ENCODE peak calls at places on chromosome 19, in ten cellular contexts. One of them, this sample, is unnamed.

GRCh38 chr19:296476-297225 is 5.4 kb upstream of the PLPP2 start:
- DNase-seq in posterior vena cava: peak
- DNase-seq in mesothelial cell of epicardium: no peak
- DNase-seq in GF-D8: no peak
- DNase-seq in stimulated activated CD8-positive, alpha-beta memory T cell treated with anti-CD3 and anti-CD28 coated beads, Interleukin-4, amount 100 ng/mL, for 48 hours: no peak
- DNase-seq in mammary epithelial cell: no peak
- DNase-seq in stimulated activated CD4-positive, alpha-beta T cell treated with anti-CD3 and anti-CD28 coated beads, Interleukin-4, amount 100 ng/mL, for 48 hours: no peak
- DNase-seq in lower lobe of right lung: peak
- DNase-seq in EL: no peak
- DNase-seq in cardiac muscle cell: no peak
- DNase-seq in this sample: peak

GRCh38 chr19:610071-610800 is 20.6 kb downstream of the HCN2 start:
- DNase-seq in posterior vena cava: no peak
- DNase-seq in mesothelial cell of epicardium: no peak
- DNase-seq in GF-D8: peak
- DNase-seq in stimulated activated CD8-positive, alpha-beta memory T cell treated with anti-CD3 and anti-CD28 coated beads, Interleukin-4, amount 100 ng/mL, for 48 hours: peak
- DNase-seq in mammary epithelial cell: no peak
- DNase-seq in stimulated activated CD4-positive, alpha-beta T cell treated with anti-CD3 and anti-CD28 coated beads, Interleukin-4, amount 100 ng/mL, for 48 hours: no peak
- DNase-seq in lower lobe of right lung: no peak
- DNase-seq in EL: no peak
- DNase-seq in cardiac muscle cell: no peak
- DNase-seq in this sample: no peak

GRCh38 chr19:49579193-49579592 is 1.2 kb downstream of the NOSIP start:
- DNase-seq in posterior vena cava: no peak
- DNase-seq in mesothelial cell of epicardium: no peak
- DNase-seq in GF-D8: no peak
- DNase-seq in stimulated activated CD8-positive, alpha-beta memory T cell treated with anti-CD3 and anti-CD28 coated beads, Interleukin-4, amount 100 ng/mL, for 48 hours: no peak
- DNase-seq in mammary epithelial cell: no peak
- DNase-seq in stimulated activated CD4-positive, alpha-beta T cell treated with anti-CD3 and anti-CD28 coated beads, Interleukin-4, amount 100 ng/mL, for 48 hours: no peak
- DNase-seq in lower lobe of right lung: no peak
- DNase-seq in EL: no peak
- DNase-seq in cardiac muscle cell: no peak
- DNase-seq in this sample: no peak

GRCh38 chr19:28020631-28021315 is 1192.2 kb downstream of the UQCRFS1 start:
- DNase-seq in posterior vena cava: no peak
- DNase-seq in mesothelial cell of epicardium: no peak
- DNase-seq in GF-D8: no peak
- DNase-seq in stimulated activated CD8-positive, alpha-beta memory T cell treated with anti-CD3 and anti-CD28 coated beads, Interleukin-4, amount 100 ng/mL, for 48 hours: no peak
- DNase-seq in mammary epithelial cell: no peak
- DNase-seq in stimulated activated CD4-positive, alpha-beta T cell treated with anti-CD3 and anti-CD28 coated beads, Interleukin-4, amount 100 ng/mL, for 48 hours: no peak
- DNase-seq in lower lobe of right lung: no peak
- DNase-seq in EL: no peak
- DNase-seq in cardiac muscle cell: no peak
- DNase-seq in this sample: no peak

GRCh38 chr19:38317104-38317612 is 1.4 kb upstream of the YIF1B start:
- DNase-seq in posterior vena cava: no peak
- DNase-seq in mesothelial cell of epicardium: no peak
- DNase-seq in GF-D8: peak
- DNase-seq in stimulated activated CD8-positive, alpha-beta memory T cell treated with anti-CD3 and anti-CD28 coated beads, Interleukin-4, amount 100 ng/mL, for 48 hours: peak
- DNase-seq in mammary epithelial cell: no peak
- DNase-seq in stimulated activated CD4-positive, alpha-beta T cell treated with anti-CD3 and anti-CD28 coated beads, Interleukin-4, amount 100 ng/mL, for 48 hours: no peak
- DNase-seq in lower lobe of right lung: no peak
- DNase-seq in EL: no peak
- DNase-seq in cardiac muscle cell: no peak
- DNase-seq in this sample: no peak

GRCh38 chr19:54470276-54470887 is 2.7 kb downstream of the CDC42EP5 start:
- DNase-seq in posterior vena cava: peak
- DNase-seq in mesothelial cell of epicardium: no peak
- DNase-seq in GF-D8: no peak
- DNase-seq in stimulated activated CD8-positive, alpha-beta memory T cell treated with anti-CD3 and anti-CD28 coated beads, Interleukin-4, amount 100 ng/mL, for 48 hours: no peak
- DNase-seq in mammary epithelial cell: no peak
- DNase-seq in stimulated activated CD4-positive, alpha-beta T cell treated with anti-CD3 and anti-CD28 coated beads, Interleukin-4, amount 100 ng/mL, for 48 hours: no peak
- DNase-seq in lower lobe of right lung: no peak
- DNase-seq in EL: no peak
- DNase-seq in cardiac muscle cell: no peak
- DNase-seq in this sample: no peak

GRCh38 chr19:34096020-34096915 is 76.0 kb upstream of the LSM14A start:
- DNase-seq in posterior vena cava: no peak
- DNase-seq in mesothelial cell of epicardium: no peak
- DNase-seq in GF-D8: no peak
- DNase-seq in stimulated activated CD8-positive, alpha-beta memory T cell treated with anti-CD3 and anti-CD28 coated beads, Interleukin-4, amount 100 ng/mL, for 48 hours: no peak
- DNase-seq in mammary epithelial cell: peak
- DNase-seq in stimulated activated CD4-positive, alpha-beta T cell treated with anti-CD3 and anti-CD28 coated beads, Interleukin-4, amount 100 ng/mL, for 48 hours: no peak
- DNase-seq in lower lobe of right lung: no peak
- DNase-seq in EL: peak
- DNase-seq in cardiac muscle cell: peak
- DNase-seq in this sample: no peak

GRCh38 chr19:3766520-3766919 is 4.0 kb downstream of the MRPL54 start:
- DNase-seq in posterior vena cava: no peak
- DNase-seq in mesothelial cell of epicardium: no peak
- DNase-seq in GF-D8: no peak
- DNase-seq in stimulated activated CD8-positive, alpha-beta memory T cell treated with anti-CD3 and anti-CD28 coated beads, Interleukin-4, amount 100 ng/mL, for 48 hours: peak
- DNase-seq in mammary epithelial cell: no peak
- DNase-seq in stimulated activated CD4-positive, alpha-beta T cell treated with anti-CD3 and anti-CD28 coated beads, Interleukin-4, amount 100 ng/mL, for 48 hours: no peak
- DNase-seq in lower lobe of right lung: no peak
- DNase-seq in EL: no peak
- DNase-seq in cardiac muscle cell: no peak
- DNase-seq in this sample: no peak

GRCh38 chr19:44643605-44644390 is at the start of gene PVR:
- DNase-seq in posterior vena cava: peak
- DNase-seq in mesothelial cell of epicardium: peak
- DNase-seq in GF-D8: peak
- DNase-seq in stimulated activated CD8-positive, alpha-beta memory T cell treated with anti-CD3 and anti-CD28 coated beads, Interleukin-4, amount 100 ng/mL, for 48 hours: peak
- DNase-seq in mammary epithelial cell: peak
- DNase-seq in stimulated activated CD4-positive, alpha-beta T cell treated with anti-CD3 and anti-CD28 coated beads, Interleukin-4, amount 100 ng/mL, for 48 hours: peak
- DNase-seq in lower lobe of right lung: peak
- DNase-seq in EL: peak
- DNase-seq in cardiac muscle cell: peak
- DNase-seq in this sample: peak

GRCh38 chr19:18488838-18489626 is 32.8 kb downstream of the ELL start:
- DNase-seq in posterior vena cava: no peak
- DNase-seq in mesothelial cell of epicardium: no peak
- DNase-seq in GF-D8: no peak
- DNase-seq in stimulated activated CD8-positive, alpha-beta memory T cell treated with anti-CD3 and anti-CD28 coated beads, Interleukin-4, amount 100 ng/mL, for 48 hours: no peak
- DNase-seq in mammary epithelial cell: no peak
- DNase-seq in stimulated activated CD4-positive, alpha-beta T cell treated with anti-CD3 and anti-CD28 coated beads, Interleukin-4, amount 100 ng/mL, for 48 hours: no peak
- DNase-seq in lower lobe of right lung: no peak
- DNase-seq in EL: no peak
- DNase-seq in cardiac muscle cell: peak
- DNase-seq in this sample: no peak

GRCh38 chr19:48656840-48657474 is 11.0 kb upstream of the CA11 start:
- DNase-seq in posterior vena cava: no peak
- DNase-seq in mesothelial cell of epicardium: no peak
- DNase-seq in GF-D8: no peak
- DNase-seq in stimulated activated CD8-positive, alpha-beta memory T cell treated with anti-CD3 and anti-CD28 coated beads, Interleukin-4, amount 100 ng/mL, for 48 hours: no peak
- DNase-seq in mammary epithelial cell: peak
- DNase-seq in stimulated activated CD4-positive, alpha-beta T cell treated with anti-CD3 and anti-CD28 coated beads, Interleukin-4, amount 100 ng/mL, for 48 hours: no peak
- DNase-seq in lower lobe of right lung: no peak
- DNase-seq in EL: peak
- DNase-seq in cardiac muscle cell: no peak
- DNase-seq in this sample: no peak

GRCh38 chr19:46283771-46284170 is 13.1 kb upstream of the HIF3A start:
- DNase-seq in posterior vena cava: no peak
- DNase-seq in mesothelial cell of epicardium: no peak
- DNase-seq in GF-D8: no peak
- DNase-seq in stimulated activated CD8-positive, alpha-beta memory T cell treated with anti-CD3 and anti-CD28 coated beads, Interleukin-4, amount 100 ng/mL, for 48 hours: no peak
- DNase-seq in mammary epithelial cell: no peak
- DNase-seq in stimulated activated CD4-positive, alpha-beta T cell treated with anti-CD3 and anti-CD28 coated beads, Interleukin-4, amount 100 ng/mL, for 48 hours: no peak
- DNase-seq in lower lobe of right lung: no peak
- DNase-seq in EL: no peak
- DNase-seq in cardiac muscle cell: no peak
- DNase-seq in this sample: no peak

GRCh38 chr19:887072-887471 is 5.9 kb downstream of the MED16 start:
- DNase-seq in posterior vena cava: no peak
- DNase-seq in mesothelial cell of epicardium: no peak
- DNase-seq in GF-D8: no peak
- DNase-seq in stimulated activated CD8-positive, alpha-beta memory T cell treated with anti-CD3 and anti-CD28 coated beads, Interleukin-4, amount 100 ng/mL, for 48 hours: no peak
- DNase-seq in mammary epithelial cell: no peak
- DNase-seq in stimulated activated CD4-positive, alpha-beta T cell treated with anti-CD3 and anti-CD28 coated beads, Interleukin-4, amount 100 ng/mL, for 48 hours: no peak
- DNase-seq in lower lobe of right lung: no peak
- DNase-seq in EL: peak
- DNase-seq in cardiac muscle cell: peak
- DNase-seq in this sample: no peak

GRCh38 chr19:39558623-39559117 is 18.7 kb upstream of the EID2 start:
- DNase-seq in posterior vena cava: no peak
- DNase-seq in mesothelial cell of epicardium: no peak
- DNase-seq in GF-D8: no peak
- DNase-seq in stimulated activated CD8-positive, alpha-beta memory T cell treated with anti-CD3 and anti-CD28 coated beads, Interleukin-4, amount 100 ng/mL, for 48 hours: no peak
- DNase-seq in mammary epithelial cell: no peak
- DNase-seq in stimulated activated CD4-positive, alpha-beta T cell treated with anti-CD3 and anti-CD28 coated beads, Interleukin-4, amount 100 ng/mL, for 48 hours: no peak
- DNase-seq in lower lobe of right lung: no peak
- DNase-seq in EL: no peak
- DNase-seq in cardiac muscle cell: no peak
- DNase-seq in this sample: no peak

GRCh38 chr19:29505034-29505824 is 20.6 kb upstream of the VSTM2B start:
- DNase-seq in posterior vena cava: peak
- DNase-seq in mesothelial cell of epicardium: no peak
- DNase-seq in GF-D8: no peak
- DNase-seq in stimulated activated CD8-positive, alpha-beta memory T cell treated with anti-CD3 and anti-CD28 coated beads, Interleukin-4, amount 100 ng/mL, for 48 hours: no peak
- DNase-seq in mammary epithelial cell: no peak
- DNase-seq in stimulated activated CD4-positive, alpha-beta T cell treated with anti-CD3 and anti-CD28 coated beads, Interleukin-4, amount 100 ng/mL, for 48 hours: no peak
- DNase-seq in lower lobe of right lung: peak
- DNase-seq in EL: no peak
- DNase-seq in cardiac muscle cell: no peak
- DNase-seq in this sample: no peak